ENCODE peak calls at places on chromosomes 5 and 9, in ten cellular contexts. J is osteocyte, T is germinal center, A is psoas muscle, W is NCI-H524, Q is kidney tubule cell, N is fibroblast of the conjunctiva, M is foreskin melanocyte, U is SHP77, I is progenitor cell of endocrine pancreas. H is an unnamed sample.

GRCh38 chr5:5293029-5293428 is 129.4 kb upstream of the ICE1 start:
- DNase-seq in J (no peak), T (no peak), A (no peak), W (no peak), Q (no peak), N (no peak), M (no peak), U (no peak), I (no peak), H (no peak)

GRCh38 chr5:59856324-59856723 is 37.2 kb downstream of the PDE4D start:
- DNase-seq in J (no peak), T (no peak), A (no peak), W (no peak), Q (no peak), N (no peak), M (no peak), U (no peak), I (no peak), H (no peak)

GRCh38 chr5:151126199-151126645 is 31.4 kb downstream of the ANXA6 start:
- DNase-seq in J (no peak), T (peak; percentile 77), A (peak; percentile 91), W (no peak), Q (peak; percentile 83), N (peak; percentile 60), M (peak; percentile 47), U (peak; percentile 38), I (peak; percentile 63), H (peak; percentile 87)

GRCh38 chr5:113508756-113509155 is 4.7 kb upstream of the YTHDC2 start:
- DNase-seq in J (no peak), T (no peak), A (no peak), W (no peak), Q (no peak), N (no peak), M (no peak), U (no peak), I (no peak), H (no peak)

GRCh38 chr5:132428147-132428482 is 58.6 kb downstream of the SLC22A5 start:
- DNase-seq in J (no peak), T (no peak), A (no peak), W (no peak), Q (no peak), N (no peak), M (no peak), U (no peak), I (no peak), H (no peak)

GRCh38 chr5:9461246-9461645 is 84.6 kb downstream of the SEMA5A start:
- DNase-seq in J (no peak), T (no peak), A (no peak), W (no peak), Q (no peak), N (no peak), M (no peak), U (no peak), I (no peak), H (no peak)

GRCh38 chr5:59088546-59088945 is 505.7 kb downstream of the RAB3C start:
- DNase-seq in J (no peak), T (no peak), A (no peak), W (no peak), Q (no peak), N (no peak), M (no peak), U (no peak), I (no peak), H (no peak)

GRCh38 chr9:72812622-72813111 is 140.2 kb downstream of the ALDH1A1 start:
- DNase-seq in J (no peak), T (no peak), A (no peak), W (no peak), Q (no peak), N (no peak), M (no peak), U (no peak), I (no peak), H (no peak)

GRCh38 chr5:95620870-95621838 is 1.3 kb downstream of the GPR150 start:
- DNase-seq in J (no peak), T (peak; percentile 46), A (peak; percentile 64), W (no peak), Q (peak; percentile 39), N (no peak), M (no peak), U (peak; percentile 62), I (peak; percentile 33), H (no peak)

GRCh38 chr9:114811301-114811700 is 5.5 kb upstream of the TNFSF15 start:
- DNase-seq in J (no peak), T (no peak), A (no peak), W (no peak), Q (peak; percentile 59), N (no peak), M (no peak), U (no peak), I (no peak), H (no peak)

GRCh38 chr9:75540185-75540584 is 350.3 kb upstream of the PCSK5 start:
- DNase-seq in J (no peak), T (no peak), A (no peak), W (no peak), Q (no peak), N (no peak), M (no peak), U (no peak), I (no peak), H (no peak)

GRCh38 chr5:179152941-179153340 is 92.8 kb downstream of the ZNF354C start:
- DNase-seq in J (no peak), T (no peak), A (no peak), W (no peak), Q (no peak), N (no peak), M (no peak), U (no peak), I (no peak), H (no peak)

GRCh38 chr5:15933481-15934207 is 245.9 kb downstream of the MARCHF11 start:
- DNase-seq in J (no peak), T (no peak), A (no peak), W (peak; percentile 13), Q (peak; percentile 6), N (no peak), M (peak; percentile 12), U (no peak), I (no peak), H (no peak)

H was measured in RCC 7860.